ENCODE peak calls at places on chromosome 15, in four cellular contexts. One of them, this sample, is unnamed. For H3K4me1, the result is how much of the 10 kb centered on the place peaks cover.

GRCh38 chr15:70596354-70597055 is 166.9 kb downstream of the UACA start:
- DNase-seq in upper lobe of right lung: no peak
- DNase-seq in heart left ventricle: no peak
- DNase-seq in effector memory CD4-positive, alpha-beta T cell: no peak
- DNase-seq in this sample: no peak

GRCh38 chr15:101250931-101251829 is 668 bp downstream of the CHSY1 start:
- DNase-seq in upper lobe of right lung: no peak
- DNase-seq in heart left ventricle: peak
- DNase-seq in effector memory CD4-positive, alpha-beta T cell: no peak
- DNase-seq in this sample: no peak

GRCh38 chr15:79641841-79642240 is 209.7 kb downstream of the MINAR1 start:
- DNase-seq in upper lobe of right lung: no peak
- DNase-seq in effector memory CD4-positive, alpha-beta T cell: no peak
- DNase-seq in heart left ventricle: no peak
- DNase-seq in this sample: no peak

GRCh38 chr15:46636220-46636619 is 1001.4 kb downstream of the SQOR start:
- DNase-seq in upper lobe of right lung: no peak
- DNase-seq in effector memory CD4-positive, alpha-beta T cell: no peak
- DNase-seq in heart left ventricle: no peak
- DNase-seq in this sample: no peak

GRCh38 chr15:100211855-100212850 is 129.6 kb downstream of the ADAMTS17 start:
- DNase-seq in upper lobe of right lung: peak
- DNase-seq in effector memory CD4-positive, alpha-beta T cell: no peak
- DNase-seq in heart left ventricle: no peak
- DNase-seq in this sample: no peak

GRCh38 chr15:60649845-60650548 is 171.1 kb upstream of the ICE2 start:
- DNase-seq in heart left ventricle: no peak
- DNase-seq in effector memory CD4-positive, alpha-beta T cell: no peak
- DNase-seq in upper lobe of right lung: no peak
- DNase-seq in this sample: peak

GRCh38 chr15:31262901-31263671 is 63.5 kb upstream of the KLF13 start:
- DNase-seq in effector memory CD4-positive, alpha-beta T cell: no peak
- DNase-seq in heart left ventricle: no peak
- DNase-seq in upper lobe of right lung: peak
- DNase-seq in this sample: peak

GRCh38 chr15:101043011-101043410 is 123.9 kb downstream of the LRRK1 start:
- DNase-seq in heart left ventricle: no peak
- DNase-seq in upper lobe of right lung: no peak
- DNase-seq in effector memory CD4-positive, alpha-beta T cell: no peak
- DNase-seq in this sample: no peak

GRCh38 chr15:59388670-59389069 is 16.0 kb upstream of the MYO1E start:
- DNase-seq in heart left ventricle: no peak
- DNase-seq in effector memory CD4-positive, alpha-beta T cell: no peak
- DNase-seq in upper lobe of right lung: no peak
- DNase-seq in this sample: no peak

GRCh38 chr15:52716536-52716935 is 37.3 kb upstream of the ATOSA start:
- DNase-seq in heart left ventricle: no peak
- DNase-seq in effector memory CD4-positive, alpha-beta T cell: no peak
- DNase-seq in upper lobe of right lung: no peak
- DNase-seq in this sample: no peak

GRCh38 chr15:96735621-96736020 is 405.1 kb downstream of the NR2F2 start:
- DNase-seq in heart left ventricle: no peak
- DNase-seq in upper lobe of right lung: no peak
- DNase-seq in effector memory CD4-positive, alpha-beta T cell: no peak
- DNase-seq in this sample: no peak

GRCh38 chr15:77266708-77267387 is 153.1 kb downstream of the PEAK1 start:
- DNase-seq in upper lobe of right lung: no peak
- DNase-seq in effector memory CD4-positive, alpha-beta T cell: no peak
- DNase-seq in heart left ventricle: no peak
- DNase-seq in this sample: no peak

GRCh38 chr15:29103825-29104565 is 165.6 kb downstream of the NSMCE3 start:
- DNase-seq in upper lobe of right lung: peak
- DNase-seq in effector memory CD4-positive, alpha-beta T cell: peak
- DNase-seq in heart left ventricle: peak
- DNase-seq in this sample: peak

GRCh38 chr15:66523926-66524325 is 18.8 kb downstream of the ZWILCH start:
- DNase-seq in upper lobe of right lung: no peak
- DNase-seq in effector memory CD4-positive, alpha-beta T cell: no peak
- DNase-seq in heart left ventricle: no peak
- DNase-seq in this sample: no peak

GRCh38 chr15:31740203-31740602 is 290.1 kb upstream of the CHRNA7 start:
- DNase-seq in upper lobe of right lung: no peak
- DNase-seq in heart left ventricle: no peak
- DNase-seq in effector memory CD4-positive, alpha-beta T cell: no peak
- DNase-seq in this sample: no peak

GRCh38 chr15:63495780-63496179 is 8.6 kb upstream of the USP3 start:
- DNase-seq in effector memory CD4-positive, alpha-beta T cell: no peak
- DNase-seq in heart left ventricle: no peak
- DNase-seq in upper lobe of right lung: no peak
- DNase-seq in this sample: no peak

GRCh38 chr15:45378149-45378912 is at the start of gene GATM:
- DNase-seq in effector memory CD4-positive, alpha-beta T cell: no peak
- DNase-seq in upper lobe of right lung: peak
- DNase-seq in heart left ventricle: peak
- DNase-seq in this sample: peak

GRCh38 chr15:33107950-33108349 is 86.6 kb downstream of the FMN1 start:
- DNase-seq in effector memory CD4-positive, alpha-beta T cell: no peak
- DNase-seq in upper lobe of right lung: no peak
- DNase-seq in heart left ventricle: no peak
- DNase-seq in this sample: no peak

GRCh38 chr15:64582202-64582601 is 121.8 kb downstream of the ZNF609 start:
- DNase-seq in effector memory CD4-positive, alpha-beta T cell: no peak
- DNase-seq in upper lobe of right lung: no peak
- DNase-seq in heart left ventricle: no peak
- DNase-seq in this sample: no peak

GRCh38 chr15:60815321-60815720 is 336.4 kb upstream of the ICE2 start:
- DNase-seq in heart left ventricle: no peak
- DNase-seq in upper lobe of right lung: no peak
- DNase-seq in effector memory CD4-positive, alpha-beta T cell: no peak
- DNase-seq in this sample: no peak

GRCh38 chr15:66702770-66703539 is 919 bp downstream of the SMAD6 start:
- DNase-seq in upper lobe of right lung: peak
- DNase-seq in effector memory CD4-positive, alpha-beta T cell: no peak
- DNase-seq in heart left ventricle: no peak
- DNase-seq in this sample: peak

GRCh38 chr15:59247364-59247763 is 40.7 kb downstream of the LDHAL6B start:
- DNase-seq in effector memory CD4-positive, alpha-beta T cell: peak
- DNase-seq in upper lobe of right lung: no peak
- DNase-seq in heart left ventricle: peak
- DNase-seq in this sample: peak

GRCh38 chr15:31280037-31280830 is 46.4 kb upstream of the KLF13 start:
- DNase-seq in upper lobe of right lung: peak
- DNase-seq in heart left ventricle: peak
- DNase-seq in effector memory CD4-positive, alpha-beta T cell: no peak
- DNase-seq in this sample: no peak

GRCh38 chr15:65916664-65917406 is 47.5 kb downstream of the RAB11A start:
- DNase-seq in heart left ventricle: peak
- DNase-seq in effector memory CD4-positive, alpha-beta T cell: no peak
- DNase-seq in upper lobe of right lung: peak
- DNase-seq in this sample: no peak

GRCh38 chr15:70140543-70141375 is 43.0 kb upstream of the TLE3 start:
- DNase-seq in upper lobe of right lung: peak
- DNase-seq in effector memory CD4-positive, alpha-beta T cell: peak
- DNase-seq in heart left ventricle: no peak
- DNase-seq in this sample: peak

GRCh38 chr15:31106495-31107300 is 5.2 kb upstream of the TRPM1 start:
- DNase-seq in upper lobe of right lung: no peak
- DNase-seq in effector memory CD4-positive, alpha-beta T cell: no peak
- DNase-seq in heart left ventricle: no peak
- DNase-seq in this sample: no peak

GRCh38 chr15:99467861-99468460 is 97.8 kb upstream of the MEF2A start:
- DNase-seq in upper lobe of right lung: no peak
- DNase-seq in effector memory CD4-positive, alpha-beta T cell: no peak
- DNase-seq in heart left ventricle: no peak
- DNase-seq in this sample: no peak

GRCh38 chr15:77515613-77516012 is 94.9 kb downstream of the HMG20A start:
- DNase-seq in effector memory CD4-positive, alpha-beta T cell: no peak
- DNase-seq in upper lobe of right lung: no peak
- DNase-seq in heart left ventricle: no peak
- DNase-seq in this sample: no peak

GRCh38 chr15:64599716-64600115 is 139.3 kb downstream of the ZNF609 start:
- DNase-seq in upper lobe of right lung: no peak
- DNase-seq in heart left ventricle: no peak
- DNase-seq in effector memory CD4-positive, alpha-beta T cell: no peak
- DNase-seq in this sample: no peak

GRCh38 chr15:29939404-29939803 is 117.1 kb upstream of the TJP1 start:
- DNase-seq in effector memory CD4-positive, alpha-beta T cell: no peak
- DNase-seq in upper lobe of right lung: no peak
- DNase-seq in heart left ventricle: no peak
- DNase-seq in this sample: no peak

GRCh38 chr15:80669599-80670273 is 25.4 kb upstream of the ABHD17C start:
- DNase-seq in upper lobe of right lung: no peak
- DNase-seq in effector memory CD4-positive, alpha-beta T cell: no peak
- DNase-seq in heart left ventricle: no peak
- DNase-seq in this sample: no peak
- H3K4me1 ChIP-seq in upper lobe of right lung: under half
- H3K4me1 ChIP-seq in effector memory CD4-positive, alpha-beta T cell: under half
- H3K4me1 ChIP-seq in heart left ventricle: under half
- H3K4me1 ChIP-seq in this sample: under half

DNA sequence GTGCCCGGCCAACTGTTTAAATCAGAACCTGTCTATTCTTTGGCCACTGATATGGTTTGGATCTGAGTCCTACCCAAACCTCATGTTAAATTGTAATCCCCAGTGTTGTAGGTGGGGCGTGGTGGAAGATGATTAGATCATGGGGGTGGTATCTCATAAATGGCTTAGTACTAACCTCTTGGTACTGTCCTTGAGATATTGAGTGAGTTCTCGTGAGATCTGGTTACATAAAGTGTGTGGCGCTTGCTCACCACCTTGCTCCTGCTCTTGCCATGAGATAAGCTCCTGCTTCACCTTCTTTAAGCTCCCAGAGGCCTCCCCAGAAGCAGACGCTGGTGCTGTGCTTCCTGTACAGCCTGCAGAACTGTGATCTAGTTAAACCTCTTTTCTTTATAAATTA is 42.4 kb downstream of the REC114 start:
- DNase-seq in heart left ventricle: no peak
- DNase-seq in upper lobe of right lung: no peak
- DNase-seq in effector memory CD4-positive, alpha-beta T cell: no peak
- DNase-seq in this sample: no peak
- H3K4me1 ChIP-seq in heart left ventricle: under half
- H3K4me1 ChIP-seq in upper lobe of right lung: under half
- H3K4me1 ChIP-seq in effector memory CD4-positive, alpha-beta T cell: under half
- H3K4me1 ChIP-seq in this sample: under half

DNA sequence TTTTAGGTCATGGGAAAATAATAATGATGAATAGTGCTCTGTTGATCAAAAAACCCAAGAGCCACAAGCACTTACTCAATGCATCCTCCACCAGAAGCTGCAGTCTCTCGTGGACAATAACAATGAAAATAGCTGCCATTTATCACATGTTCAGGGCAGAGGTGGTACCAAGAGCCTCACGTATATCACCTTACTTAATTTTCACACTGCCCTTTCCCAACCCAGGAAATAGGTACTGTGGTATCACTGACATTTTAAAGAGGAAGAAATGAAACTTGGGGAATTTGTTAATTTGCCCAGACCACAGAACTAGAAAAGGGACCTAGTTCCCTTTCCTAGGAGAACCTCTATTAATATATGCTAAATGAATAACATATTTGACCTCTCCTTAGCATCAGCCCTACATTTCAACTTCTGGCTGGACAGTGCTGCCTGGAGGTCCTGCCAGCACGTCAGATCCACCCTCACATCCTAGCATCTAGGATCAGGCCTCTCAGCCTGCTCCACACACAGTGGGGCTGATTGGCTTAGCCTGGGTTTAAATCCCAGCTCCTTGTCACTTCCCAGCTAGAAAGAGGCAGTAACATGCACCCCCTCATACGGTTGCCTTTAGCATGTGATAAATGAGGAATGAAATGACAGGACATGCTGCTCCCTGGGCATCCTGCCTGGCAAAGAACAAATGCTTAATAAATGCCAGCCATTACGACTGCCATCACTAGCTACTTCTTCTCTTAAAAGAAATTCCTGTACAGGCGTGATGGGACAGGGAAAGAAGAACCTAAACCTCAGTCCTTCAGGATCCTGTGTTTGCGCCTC is 95.1 kb upstream of the TNFAIP8L3 start:
- DNase-seq in effector memory CD4-positive, alpha-beta T cell: no peak
- DNase-seq in heart left ventricle: no peak
- DNase-seq in upper lobe of right lung: no peak
- DNase-seq in this sample: no peak
- H3K4me1 ChIP-seq in effector memory CD4-positive, alpha-beta T cell: under half
- H3K4me1 ChIP-seq in heart left ventricle: half or more
- H3K4me1 ChIP-seq in upper lobe of right lung: under half
- H3K4me1 ChIP-seq in this sample: under half

GRCh38 chr15:41559239-41559488 is 152 bp downstream of the TYRO3 start:
- DNase-seq in heart left ventricle: no peak
- DNase-seq in upper lobe of right lung: no peak
- DNase-seq in effector memory CD4-positive, alpha-beta T cell: no peak
- DNase-seq in this sample: no peak
- H3K4me1 ChIP-seq in heart left ventricle: under half
- H3K4me1 ChIP-seq in upper lobe of right lung: under half
- H3K4me1 ChIP-seq in effector memory CD4-positive, alpha-beta T cell: under half
- H3K4me1 ChIP-seq in this sample: under half

DNA sequence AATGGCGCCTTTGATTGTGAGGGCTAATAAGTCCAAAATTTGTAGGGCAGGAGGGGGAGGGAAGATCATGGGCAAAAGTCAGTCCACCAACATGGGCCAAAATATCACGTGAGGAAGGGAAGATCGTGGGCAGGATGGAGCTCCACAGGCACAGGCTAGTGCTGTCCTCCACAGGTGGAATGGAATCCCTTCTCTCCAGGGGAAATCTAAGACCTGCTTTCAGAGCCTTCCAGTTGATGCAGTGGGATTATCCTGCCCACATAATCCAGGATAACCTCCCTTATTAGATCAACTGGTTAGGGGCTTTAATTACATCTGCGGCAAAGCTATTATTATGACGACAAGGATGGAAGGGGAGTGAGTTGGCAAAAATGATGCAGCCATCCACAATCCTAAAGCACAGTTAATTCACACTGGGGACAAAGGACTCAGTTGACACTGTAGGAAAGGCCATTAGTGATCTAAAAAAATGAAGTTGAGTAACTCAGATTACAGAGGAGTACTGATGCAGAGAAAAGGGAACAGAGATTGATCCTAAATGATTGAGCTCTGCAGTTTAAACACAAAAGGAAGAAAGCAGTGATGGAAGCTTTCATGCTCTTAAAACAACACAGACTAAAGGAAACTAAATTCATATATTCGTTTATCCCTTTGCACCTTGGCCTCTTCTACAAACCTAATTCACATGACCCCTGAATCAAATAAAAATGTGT is 159.8 kb downstream of the AKAP13 start:
- DNase-seq in upper lobe of right lung: no peak
- DNase-seq in effector memory CD4-positive, alpha-beta T cell: no peak
- DNase-seq in heart left ventricle: no peak
- DNase-seq in this sample: no peak
- H3K4me1 ChIP-seq in upper lobe of right lung: half or more
- H3K4me1 ChIP-seq in effector memory CD4-positive, alpha-beta T cell: under half
- H3K4me1 ChIP-seq in heart left ventricle: half or more
- H3K4me1 ChIP-seq in this sample: under half

This sample was measured in CD4-positive, CD25-positive, alpha-beta regulatory T cell.